ENCODE peak calls at places on chromosomes 11 and 22, in seven cellular contexts. T, M, O, E, I, B and Z are unnamed samples. For H3K36me3, the result is how much of the 10 kb centered on the place peaks cover.

GRCh38 chr11:121469910-121470309 is 17.1 kb upstream of the SORL1-AS1 start:
- DNase-seq in O (no peak), I (no peak), E (no peak), T (no peak), B (no peak), M (no peak), Z (no peak)

GRCh38 chr11:76658231-76658630 is 12.3 kb downstream of the LRRC32 start:
- DNase-seq in E (peak), T (peak), M (no peak), B (no peak), O (no peak), I (no peak), Z (no peak)

GRCh38 chr11:118939948-118940598 is 14.3 kb upstream of the BCL9L start:
- DNase-seq in T (no peak), I (peak), B (no peak), O (no peak), E (no peak), M (no peak), Z (peak)

GRCh38 chr22:23763579-23764331 is 965 bp downstream of the C22orf15 start:
- DNase-seq in O (no peak), M (no peak), T (no peak), B (no peak), I (peak), E (no peak), Z (peak)

GRCh38 chr11:103806130-103806900 is 230.1 kb upstream of the DDI1 start:
- DNase-seq in B (no peak), M (peak), E (no peak), T (no peak), I (no peak), O (no peak), Z (no peak)

GRCh38 chr11:6321356-6321755 is 1.1 kb upstream of the CAVIN3 start:
- DNase-seq in E (no peak), I (no peak), B (peak), T (no peak), O (no peak), M (peak), Z (no peak)

GRCh38 chr11:128598755-128599154 is 11.4 kb upstream of the ETS1 start:
- DNase-seq in B (no peak), E (no peak), I (no peak), O (no peak), T (no peak), M (no peak), Z (no peak)

GRCh38 chr11:122882809-122883681 is 486 bp downstream of the JHY start:
- DNase-seq in T (no peak), O (no peak), M (peak), B (peak), I (peak), E (peak), Z (peak)

GRCh38 chr11:63547076-63547475 is 10.5 kb downstream of the PLAAT4 start:
- DNase-seq in T (no peak), I (no peak), B (peak), O (no peak), M (no peak), E (no peak), Z (no peak)

GRCh38 chr11:102046841-102047240 is 396 bp upstream of the CFAP300 start:
- DNase-seq in E (no peak), O (no peak), B (no peak), M (no peak), I (no peak), T (no peak), Z (no peak)

GRCh38 chr11:33719587-33719986 is 16.6 kb downstream of the CD59 start:
- DNase-seq in T (no peak), E (no peak), M (no peak), I (no peak), B (no peak), O (no peak), Z (no peak)

GRCh38 chr11:113663567-113663966 is 42.5 kb downstream of the TMPRSS5 start:
- DNase-seq in T (no peak), M (no peak), B (no peak), E (no peak), I (no peak), O (peak), Z (no peak)

GRCh38 chr22:26464312-26464711 is 19.3 kb downstream of the HPS4 start:
- DNase-seq in B (no peak), E (no peak), T (no peak), M (no peak), I (no peak), O (peak), Z (no peak)

GRCh38 chr11:134410766-134411165 is 1.3 kb downstream of the B3GAT1 start:
- DNase-seq in B (no peak), M (no peak), O (no peak), E (no peak), T (no peak), I (no peak), Z (no peak)

GRCh38 chr22:20298110-20298802 is 21.6 kb downstream of the DGCR6L start:
- DNase-seq in E (no peak), M (peak), B (no peak), I (no peak), O (no peak), T (no peak), Z (no peak)

GRCh38 chr22:29306175-29306829 is at the start of gene GAS2L1:
- DNase-seq in I (peak), E (peak), B (peak), M (peak), T (peak), O (no peak), Z (peak)

GRCh38 chr22:40271440-40271839 is 74.9 kb upstream of the ADSL start:
- DNase-seq in O (no peak), B (no peak), T (no peak), M (no peak), I (no peak), E (no peak), Z (no peak)

GRCh38 chr22:40043086-40043485 is 48.3 kb downstream of the FAM83F start:
- DNase-seq in O (no peak), M (peak), T (no peak), I (no peak), B (no peak), E (peak), Z (no peak)

GRCh38 chr11:16945671-16946469 is 68.3 kb downstream of the PLEKHA7 start:
- DNase-seq in M (peak), E (peak), O (peak), B (peak), I (peak), T (peak), Z (peak)

GRCh38 chr11:128341280-128341679 is 246.1 kb downstream of the ETS1 start:
- DNase-seq in M (peak), I (peak), T (no peak), O (no peak), E (no peak), B (no peak), Z (no peak)

GRCh38 chr11:86172894-86173293 is 71.7 kb upstream of the EED start:
- DNase-seq in M (no peak), B (no peak), E (no peak), T (peak), I (no peak), O (no peak), Z (no peak)

GRCh38 chr11:90218606-90219005 is 4.2 kb downstream of the CHORDC1 start:
- DNase-seq in B (no peak), T (no peak), E (peak), O (no peak), M (no peak), I (no peak), Z (peak)

GRCh38 chr11:83033367-83033766 is 38.3 kb downstream of the RAB30 start:
- DNase-seq in O (no peak), B (no peak), E (no peak), T (no peak), M (no peak), I (no peak), Z (no peak)

GRCh38 chr11:70503201-70503877 is 105.0 kb downstream of the CTTN start:
- DNase-seq in M (no peak), B (no peak), T (no peak), E (no peak), O (no peak), I (no peak), Z (peak)

GRCh38 chr11:57348636-57349323 is 10.6 kb downstream of the P2RX3 start:
- DNase-seq in I (no peak), T (no peak), O (no peak), B (no peak), M (no peak), E (no peak), Z (no peak)

GRCh38 chr22:17540481-17540880 is 22.8 kb upstream of the SLC25A18 start:
- DNase-seq in I (no peak), B (no peak), T (no peak), E (no peak), M (no peak), O (no peak), Z (no peak)

GRCh38 chr11:34866375-34866774 is 49.8 kb downstream of the APIP start:
- DNase-seq in E (no peak), O (no peak), M (no peak), T (no peak), I (no peak), B (no peak), Z (no peak)

GRCh38 chr11:17528181-17528691 is 16.0 kb downstream of the USH1C start:
- DNase-seq in I (peak), B (peak), E (peak), M (peak), O (no peak), T (peak), Z (peak)

GRCh38 chr11:2988361-2988762 is 3.8 kb downstream of the NAP1L4 start:
- DNase-seq in O (no peak), T (no peak), I (peak), M (no peak), B (no peak), E (no peak), Z (no peak)

GRCh38 chr11:83006877-83007330 is 64.8 kb downstream of the RAB30 start:
- DNase-seq in T (no peak), E (peak), O (no peak), I (peak), B (no peak), M (no peak), Z (peak)

GRCh38 chr22:21778705-21779363 is 43.2 kb upstream of the YPEL1 start:
- DNase-seq in B (no peak), O (no peak), I (no peak), M (no peak), T (peak), E (peak), Z (no peak)

GRCh38 chr11:74322667-74323066 is 11.2 kb upstream of the P4HA3 start:
- DNase-seq in I (no peak), B (peak), M (no peak), O (no peak), T (no peak), E (peak), Z (no peak)

GRCh38 chr11:94655951-94656350 is 88.8 kb downstream of the PIWIL4 start:
- DNase-seq in I (no peak), E (no peak), T (no peak), B (no peak), O (no peak), M (no peak), Z (no peak)

GRCh38 chr11:15114501-15115475 is at the start of gene INSC:
- DNase-seq in M (no peak), I (no peak), E (no peak), T (no peak), B (no peak), O (no peak), Z (no peak)

GRCh38 chr11:61327669-61328071 is 5.2 kb downstream of the DDB1 start:
- DNase-seq in O (no peak), M (no peak), I (no peak), T (no peak), B (no peak), E (no peak), Z (no peak)

GRCh38 chr11:116373545-116373944 is 399.2 kb downstream of the BUD13 start:
- DNase-seq in O (no peak), E (no peak), M (no peak), I (no peak), T (no peak), B (no peak), Z (no peak)

GRCh38 chr11:116375221-116375620 is 397.6 kb downstream of the BUD13 start:
- DNase-seq in E (no peak), O (no peak), I (no peak), T (no peak), M (no peak), B (no peak), Z (no peak)

GRCh38 chr11:116373107-116373506 is 399.7 kb downstream of the BUD13 start:
- DNase-seq in T (no peak), O (no peak), M (no peak), I (no peak), B (no peak), E (no peak), Z (peak)

GRCh38 chr11:116376054-116376453 is 396.7 kb downstream of the BUD13 start:
- DNase-seq in T (no peak), E (no peak), B (no peak), I (no peak), O (no peak), M (no peak), Z (no peak)

DNA sequence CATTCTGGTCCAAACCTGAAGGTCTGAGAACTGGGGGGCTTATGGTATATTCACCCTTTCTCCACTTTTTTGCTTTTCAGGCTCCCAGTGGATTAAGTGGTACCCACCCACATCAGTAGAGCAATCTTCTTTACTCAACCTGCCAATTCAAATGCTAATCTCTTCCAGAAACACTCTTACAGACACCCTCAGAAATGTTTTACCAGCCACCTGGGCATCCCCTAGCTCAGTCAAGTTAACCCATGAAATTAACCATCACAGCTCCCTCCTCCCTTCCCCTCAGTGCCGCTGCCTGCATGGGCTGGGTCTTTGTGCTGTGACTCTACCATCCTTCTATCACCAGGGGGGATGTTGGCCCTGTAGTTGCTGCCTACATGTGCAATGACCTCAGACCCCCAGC is 398.7 kb downstream of the BUD13 start:
- DNase-seq in T (no peak), E (no peak), O (no peak), B (no peak), M (no peak), I (no peak), Z (no peak)
- H3K36me3 ChIP-seq in T (under half), E (under half), O (under half), B (under half), M (under half), I (under half), Z (under half)

GRCh38 chr22:42651134-42651533 is 1.9 kb upstream of the CYB5R3 start:
- DNase-seq in B (no peak), T (no peak), O (no peak), I (no peak), E (no peak), M (no peak), Z (no peak)

GRCh38 chr22:42654696-42655095 is 5.5 kb upstream of the CYB5R3 start:
- DNase-seq in O (no peak), E (no peak), B (no peak), I (no peak), T (no peak), M (no peak), Z (no peak)

GRCh38 chr22:42656578-42656977 is 7.4 kb upstream of the CYB5R3 start:
- DNase-seq in I (no peak), E (no peak), O (no peak), T (no peak), M (no peak), B (no peak), Z (no peak)

GRCh38 chr22:42655693-42656092 is 6.5 kb upstream of the CYB5R3 start:
- DNase-seq in B (no peak), O (no peak), M (no peak), E (no peak), I (peak), T (no peak), Z (peak)

GRCh38 chr22:42653992-42654391 is 4.8 kb upstream of the CYB5R3 start:
- DNase-seq in O (no peak), I (no peak), T (no peak), M (no peak), E (no peak), B (no peak), Z (no peak)
- H3K4me3 ChIP-seq in O (no peak), I (no peak), T (no peak), M (no peak), E (no peak), B (no peak), Z (no peak)

GRCh38 chr11:125585486-125585885 is 7.2 kb upstream of the STT3A start:
- DNase-seq in O (no peak), B (no peak), I (no peak), E (no peak), T (no peak), M (no peak), Z (no peak)

GRCh38 chr11:125578783-125579182 is 9.5 kb downstream of the EI24 start:
- DNase-seq in I (no peak), M (no peak), E (no peak), T (no peak), O (no peak), B (no peak), Z (no peak)

GRCh38 chr11:125583496-125583895 is 9.2 kb upstream of the STT3A start:
- DNase-seq in I (no peak), B (no peak), E (no peak), O (no peak), M (no peak), T (no peak), Z (no peak)

DNA sequence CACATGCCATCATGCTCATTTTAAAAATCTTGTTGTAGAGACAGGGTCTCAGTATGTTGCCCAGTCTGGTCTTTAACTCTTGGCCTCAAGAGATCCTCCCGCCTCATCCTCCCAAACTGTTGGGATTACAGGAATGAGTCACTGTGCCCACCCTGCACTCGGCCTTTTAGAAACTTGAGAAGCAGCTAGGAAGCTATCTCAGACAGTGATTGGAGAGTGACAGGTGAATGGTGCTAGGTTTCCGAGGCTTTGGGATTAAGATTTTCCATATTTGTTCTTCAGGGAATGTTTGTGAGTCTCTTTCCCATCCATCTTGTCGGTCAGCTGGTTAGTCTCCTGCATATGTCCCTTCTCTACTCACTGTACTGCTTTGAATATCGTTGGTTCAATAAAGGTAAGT is 10.5 kb downstream of the EI24 start:
- DNase-seq in M (no peak), B (no peak), I (no peak), E (no peak), O (no peak), T (peak), Z (no peak)
- H3K36me3 ChIP-seq in M (under half), B (under half), I (half or more), E (half or more), O (under half), T (under half), Z (half or more)

DNA sequence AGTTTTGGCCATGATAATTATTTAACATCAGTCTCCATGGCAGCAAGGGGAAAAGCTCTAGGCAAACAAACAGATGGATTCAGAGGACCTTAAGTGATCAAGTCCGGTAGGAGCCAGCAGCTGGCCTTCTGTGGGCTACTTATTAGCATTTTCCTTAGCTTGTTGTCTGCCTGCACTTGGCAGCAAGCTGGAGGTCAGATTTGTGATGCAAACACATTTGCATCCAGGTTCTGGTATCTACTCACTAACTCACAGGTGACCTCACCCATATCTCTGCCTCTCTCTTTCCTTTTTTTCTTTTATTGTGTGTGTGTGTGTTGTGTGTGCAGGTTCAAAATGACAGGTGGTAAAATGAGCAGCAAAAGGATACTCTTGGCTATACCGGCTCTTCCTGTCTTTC is 32.3 kb downstream of the ARHGAP42 start:
- DNase-seq in T (peak), E (no peak), M (no peak), B (no peak), O (no peak), I (no peak), Z (peak)
- H3K4me3 ChIP-seq in T (peak), E (no peak), M (no peak), B (no peak), O (no peak), I (no peak), Z (peak)

GRCh38 chr11:36278531-36279245 is 10.5 kb downstream of the COMMD9 start:
- DNase-seq in M (no peak), O (no peak), T (peak), B (peak), I (no peak), E (peak), Z (no peak)
- H3K36me3 ChIP-seq in M (under half), O (under half), T (under half), B (under half), I (half or more), E (under half), Z (under half)

GRCh38 chr11:30774451-30774850 is 188.3 kb upstream of the MPPED2 start:
- DNase-seq in I (no peak), M (no peak), E (no peak), O (no peak), T (no peak), B (no peak), Z (no peak)
- H3K4me3 ChIP-seq in I (no peak), M (no peak), E (no peak), O (no peak), T (no peak), B (no peak), Z (no peak)